ENCODE peak calls at places on chromosomes 5 and 9, in seven cellular contexts. U is mesendoderm; S is AG08395; D is tibial nerve; L is heart right ventricle; X is activated CD4-positive, CD25-positive, alpha-beta regulatory T cell; N is EL. M is an unnamed sample.
A peak's percentile ranks its signal among the peaks of the same experiment; 100 is the strongest.

GRCh38 chr5:99453181-99453580 is 524.4 kb upstream of the CHD1 start:
- DNase-seq in U (no peak), S (no peak), D (no peak), L (no peak), X (no peak), N (no peak), M (no peak)

GRCh38 chr9:8384126-8384525 is 584.5 kb upstream of the DMAC1 start:
- DNase-seq in U (no peak), S (no peak), D (no peak), L (no peak), X (no peak), N (no peak), M (no peak)

GRCh38 chr9:128162215-128163026 is 2.4 kb downstream of the BBLN start:
- DNase-seq in U (no peak), S (peak; percentile 63), D (no peak), L (peak; percentile 34), X (no peak), N (no peak), M (no peak)

GRCh38 chr5:96930058-96930457 is 5.8 kb upstream of the LNPEP start:
- DNase-seq in U (no peak), S (no peak), D (no peak), L (no peak), X (no peak), N (no peak), M (no peak)

GRCh38 chr5:135221696-135222095 is 177.3 kb downstream of the MACROH2A1 start:
- DNase-seq in U (no peak), S (no peak), D (no peak), L (no peak), X (no peak), N (no peak), M (no peak)

GRCh38 chr5:163535290-163535689 is 29.9 kb downstream of the MAT2B start:
- DNase-seq in U (no peak), S (no peak), D (no peak), L (no peak), X (no peak), N (no peak), M (no peak)

GRCh38 chr5:91150189-91150588 is 232.9 kb downstream of the ARRDC3 start:
- DNase-seq in U (no peak), S (no peak), D (no peak), L (no peak), X (no peak), N (no peak), M (no peak)

GRCh38 chr5:59197911-59198310 is 615.0 kb downstream of the RAB3C start:
- DNase-seq in U (no peak), S (no peak), D (no peak), L (no peak), X (no peak), N (no peak), M (no peak)

GRCh38 chr9:117344892-117345660 is 69.8 kb downstream of the ASTN2 start:
- DNase-seq in U (peak; percentile 41), S (no peak), D (no peak), L (no peak), X (no peak), N (no peak), M (no peak)

GRCh38 chr9:22169243-22169642 is 160.1 kb upstream of the CDKN2B start:
- DNase-seq in U (no peak), S (no peak), D (no peak), L (no peak), X (no peak), N (peak; percentile 60), M (no peak)

GRCh38 chr5:179321206-179321987 is 23.9 kb downstream of the ADAMTS2 start:
- DNase-seq in U (no peak), S (no peak), D (no peak), L (no peak), X (no peak), N (no peak), M (no peak)

GRCh38 chr9:135590486-135591079 is 29.0 kb downstream of the PAEP start:
- DNase-seq in U (no peak), S (no peak), D (no peak), L (no peak), X (no peak), N (no peak), M (no peak)

GRCh38 chr5:143600396-143601075 is 197.1 kb upstream of the NR3C1 start:
- DNase-seq in U (peak; percentile 52), S (no peak), D (no peak), L (no peak), X (no peak), N (no peak), M (no peak)

GRCh38 chr9:124786881-124787573 is 10.1 kb downstream of the OLFML2A start:
- DNase-seq in U (no peak), S (no peak), D (no peak), L (no peak), X (no peak), N (no peak), M (peak; percentile 15)

GRCh38 chr5:64923151-64923685 is 154.5 kb downstream of the CWC27 start:
- DNase-seq in U (peak; percentile 53), S (no peak), D (no peak), L (no peak), X (no peak), N (peak; percentile 71), M (no peak)

GRCh38 chr5:178108446-178108845 is 4.9 kb upstream of the N4BP3 start:
- DNase-seq in U (no peak), S (no peak), D (no peak), L (no peak), X (no peak), N (no peak), M (no peak)

M was measured in left colon.